ENCODE peak calls at places on chromosomes 12 and 14, in ten cellular contexts. One of them, this sample, is unnamed.
A peak's percentile ranks its signal among the peaks of the same experiment; 100 is the strongest.

GRCh38 chr14:59254146-59254910 is 65.9 kb downstream of the DAAM1 start:
- DNase-seq in CD4-positive, alpha-beta T cell: no peak
- DNase-seq in H9: no peak
- DNase-seq in heart left ventricle: peak; percentile 87
- DNase-seq in stomach: peak; percentile 31
- DNase-seq in cardiac muscle cell: peak; percentile 94
- DNase-seq in WTC11: no peak
- DNase-seq in stimulated activated CD4-positive, alpha-beta T cell treated with anti-CD3 and anti-CD28 coated beads, Interleukin-15, amount 100 ng/mL, for 48 hours: no peak
- DNase-seq in OCI-M1: peak; percentile 27
- DNase-seq in GM04504: peak; percentile 90
- DNase-seq in this sample: no peak

GRCh38 chr12:104792570-104792969 is 165.5 kb downstream of the SLC41A2 start:
- DNase-seq in CD4-positive, alpha-beta T cell: no peak
- DNase-seq in H9: no peak
- DNase-seq in heart left ventricle: peak; percentile 31
- DNase-seq in stomach: no peak
- DNase-seq in cardiac muscle cell: peak; percentile 87
- DNase-seq in WTC11: no peak
- DNase-seq in stimulated activated CD4-positive, alpha-beta T cell treated with anti-CD3 and anti-CD28 coated beads, Interleukin-15, amount 100 ng/mL, for 48 hours: no peak
- DNase-seq in OCI-M1: peak; percentile 21
- DNase-seq in GM04504: peak; percentile 93
- DNase-seq in this sample: no peak

GRCh38 chr14:53399057-53399456 is 245.9 kb upstream of the DDHD1 start:
- DNase-seq in CD4-positive, alpha-beta T cell: no peak
- DNase-seq in H9: peak; percentile 44
- DNase-seq in heart left ventricle: no peak
- DNase-seq in stomach: no peak
- DNase-seq in cardiac muscle cell: peak; percentile 39
- DNase-seq in WTC11: peak; percentile 58
- DNase-seq in stimulated activated CD4-positive, alpha-beta T cell treated with anti-CD3 and anti-CD28 coated beads, Interleukin-15, amount 100 ng/mL, for 48 hours: no peak
- DNase-seq in OCI-M1: no peak
- DNase-seq in GM04504: no peak
- DNase-seq in this sample: no peak

GRCh38 chr12:72832024-72832423 is 559.9 kb downstream of the TRHDE start:
- DNase-seq in CD4-positive, alpha-beta T cell: no peak
- DNase-seq in H9: no peak
- DNase-seq in heart left ventricle: no peak
- DNase-seq in stomach: no peak
- DNase-seq in cardiac muscle cell: no peak
- DNase-seq in WTC11: no peak
- DNase-seq in stimulated activated CD4-positive, alpha-beta T cell treated with anti-CD3 and anti-CD28 coated beads, Interleukin-15, amount 100 ng/mL, for 48 hours: no peak
- DNase-seq in OCI-M1: no peak
- DNase-seq in GM04504: no peak
- DNase-seq in this sample: no peak

GRCh38 chr12:62817556-62818271 is 117.2 kb downstream of the PPM1H start:
- DNase-seq in CD4-positive, alpha-beta T cell: no peak
- DNase-seq in H9: no peak
- DNase-seq in heart left ventricle: no peak
- DNase-seq in stomach: no peak
- DNase-seq in cardiac muscle cell: peak; percentile 83
- DNase-seq in WTC11: no peak
- DNase-seq in stimulated activated CD4-positive, alpha-beta T cell treated with anti-CD3 and anti-CD28 coated beads, Interleukin-15, amount 100 ng/mL, for 48 hours: no peak
- DNase-seq in OCI-M1: peak; percentile 78
- DNase-seq in GM04504: no peak
- DNase-seq in this sample: no peak

GRCh38 chr12:54206807-54207206 is 18.0 kb upstream of the SMUG1 start:
- DNase-seq in CD4-positive, alpha-beta T cell: no peak
- DNase-seq in H9: no peak
- DNase-seq in heart left ventricle: no peak
- DNase-seq in stomach: no peak
- DNase-seq in cardiac muscle cell: no peak
- DNase-seq in WTC11: no peak
- DNase-seq in stimulated activated CD4-positive, alpha-beta T cell treated with anti-CD3 and anti-CD28 coated beads, Interleukin-15, amount 100 ng/mL, for 48 hours: no peak
- DNase-seq in OCI-M1: no peak
- DNase-seq in GM04504: no peak
- DNase-seq in this sample: no peak

GRCh38 chr12:123681605-123682004 is 10.7 kb downstream of the TCTN2 start:
- DNase-seq in CD4-positive, alpha-beta T cell: no peak
- DNase-seq in H9: no peak
- DNase-seq in heart left ventricle: no peak
- DNase-seq in stomach: no peak
- DNase-seq in cardiac muscle cell: no peak
- DNase-seq in WTC11: no peak
- DNase-seq in stimulated activated CD4-positive, alpha-beta T cell treated with anti-CD3 and anti-CD28 coated beads, Interleukin-15, amount 100 ng/mL, for 48 hours: no peak
- DNase-seq in OCI-M1: no peak
- DNase-seq in GM04504: no peak
- DNase-seq in this sample: no peak

GRCh38 chr12:22234561-22234960 is 99.9 kb downstream of the ST8SIA1 start:
- DNase-seq in CD4-positive, alpha-beta T cell: no peak
- DNase-seq in H9: no peak
- DNase-seq in heart left ventricle: no peak
- DNase-seq in stomach: no peak
- DNase-seq in cardiac muscle cell: peak; percentile 48
- DNase-seq in WTC11: no peak
- DNase-seq in stimulated activated CD4-positive, alpha-beta T cell treated with anti-CD3 and anti-CD28 coated beads, Interleukin-15, amount 100 ng/mL, for 48 hours: no peak
- DNase-seq in OCI-M1: no peak
- DNase-seq in GM04504: peak; percentile 76
- DNase-seq in this sample: no peak

GRCh38 chr12:55849616-55850015 is 6.9 kb upstream of the MMP19 start:
- DNase-seq in CD4-positive, alpha-beta T cell: no peak
- DNase-seq in H9: no peak
- DNase-seq in heart left ventricle: no peak
- DNase-seq in stomach: no peak
- DNase-seq in cardiac muscle cell: peak; percentile 34
- DNase-seq in WTC11: no peak
- DNase-seq in stimulated activated CD4-positive, alpha-beta T cell treated with anti-CD3 and anti-CD28 coated beads, Interleukin-15, amount 100 ng/mL, for 48 hours: no peak
- DNase-seq in OCI-M1: no peak
- DNase-seq in GM04504: no peak
- DNase-seq in this sample: no peak

GRCh38 chr12:65675141-65675621 is 149.1 kb upstream of the HMGA2 start:
- DNase-seq in CD4-positive, alpha-beta T cell: no peak
- DNase-seq in H9: no peak
- DNase-seq in heart left ventricle: no peak
- DNase-seq in stomach: no peak
- DNase-seq in cardiac muscle cell: no peak
- DNase-seq in WTC11: no peak
- DNase-seq in stimulated activated CD4-positive, alpha-beta T cell treated with anti-CD3 and anti-CD28 coated beads, Interleukin-15, amount 100 ng/mL, for 48 hours: no peak
- DNase-seq in OCI-M1: no peak
- DNase-seq in GM04504: no peak
- DNase-seq in this sample: no peak

GRCh38 chr12:32946504-32947131 is 50.0 kb upstream of the PKP2 start:
- DNase-seq in CD4-positive, alpha-beta T cell: no peak
- DNase-seq in H9: no peak
- DNase-seq in heart left ventricle: no peak
- DNase-seq in stomach: no peak
- DNase-seq in cardiac muscle cell: no peak
- DNase-seq in WTC11: no peak
- DNase-seq in stimulated activated CD4-positive, alpha-beta T cell treated with anti-CD3 and anti-CD28 coated beads, Interleukin-15, amount 100 ng/mL, for 48 hours: no peak
- DNase-seq in OCI-M1: peak; percentile 76
- DNase-seq in GM04504: no peak
- DNase-seq in this sample: no peak

GRCh38 chr12:56725723-56726102 is 614 bp upstream of the NACA start:
- DNase-seq in CD4-positive, alpha-beta T cell: no peak
- DNase-seq in H9: no peak
- DNase-seq in heart left ventricle: no peak
- DNase-seq in stomach: no peak
- DNase-seq in cardiac muscle cell: no peak
- DNase-seq in WTC11: no peak
- DNase-seq in stimulated activated CD4-positive, alpha-beta T cell treated with anti-CD3 and anti-CD28 coated beads, Interleukin-15, amount 100 ng/mL, for 48 hours: no peak
- DNase-seq in OCI-M1: peak; percentile 60
- DNase-seq in GM04504: no peak
- DNase-seq in this sample: no peak

GRCh38 chr14:54253195-54253947 is 143.4 kb upstream of the CDKN3 start:
- DNase-seq in CD4-positive, alpha-beta T cell: no peak
- DNase-seq in H9: no peak
- DNase-seq in heart left ventricle: no peak
- DNase-seq in stomach: no peak
- DNase-seq in cardiac muscle cell: peak; percentile 49
- DNase-seq in WTC11: no peak
- DNase-seq in stimulated activated CD4-positive, alpha-beta T cell treated with anti-CD3 and anti-CD28 coated beads, Interleukin-15, amount 100 ng/mL, for 48 hours: peak; percentile 16
- DNase-seq in OCI-M1: no peak
- DNase-seq in GM04504: peak; percentile 51
- DNase-seq in this sample: no peak

GRCh38 chr14:69904246-69904645 is 25.0 kb downstream of the SMOC1 start:
- DNase-seq in CD4-positive, alpha-beta T cell: no peak
- DNase-seq in H9: no peak
- DNase-seq in heart left ventricle: no peak
- DNase-seq in stomach: no peak
- DNase-seq in cardiac muscle cell: no peak
- DNase-seq in WTC11: no peak
- DNase-seq in stimulated activated CD4-positive, alpha-beta T cell treated with anti-CD3 and anti-CD28 coated beads, Interleukin-15, amount 100 ng/mL, for 48 hours: no peak
- DNase-seq in OCI-M1: no peak
- DNase-seq in GM04504: no peak
- DNase-seq in this sample: no peak

GRCh38 chr12:132065609-132066344 is 78.3 kb downstream of the DDX51 start:
- DNase-seq in CD4-positive, alpha-beta T cell: no peak
- DNase-seq in H9: no peak
- DNase-seq in heart left ventricle: no peak
- DNase-seq in stomach: no peak
- DNase-seq in cardiac muscle cell: no peak
- DNase-seq in WTC11: no peak
- DNase-seq in stimulated activated CD4-positive, alpha-beta T cell treated with anti-CD3 and anti-CD28 coated beads, Interleukin-15, amount 100 ng/mL, for 48 hours: no peak
- DNase-seq in OCI-M1: no peak
- DNase-seq in GM04504: no peak
- DNase-seq in this sample: no peak

GRCh38 chr14:96811265-96811664 is 14.1 kb downstream of the VRK1 start:
- DNase-seq in CD4-positive, alpha-beta T cell: no peak
- DNase-seq in H9: no peak
- DNase-seq in heart left ventricle: no peak
- DNase-seq in stomach: no peak
- DNase-seq in cardiac muscle cell: peak; percentile 48
- DNase-seq in WTC11: no peak
- DNase-seq in stimulated activated CD4-positive, alpha-beta T cell treated with anti-CD3 and anti-CD28 coated beads, Interleukin-15, amount 100 ng/mL, for 48 hours: no peak
- DNase-seq in OCI-M1: no peak
- DNase-seq in GM04504: peak; percentile 27
- DNase-seq in this sample: no peak